ENCODE peak calls at places on chromosome 2, in ten cellular contexts. T is endothelial cell of umbilical vein, P is K562, S is Karpas-422, Z is H9, X is GM23338, G is astrocyte, C is IMR-90, E is HCT116, Y is PC-9. I is an unnamed sample.

GRCh38 chr2:204260162-204260877 is 285.0 kb upstream of the PARD3B start:
- DNase-seq in P (peak; percentile 65), Z (peak; percentile 76), G (peak; percentile 46), Y (peak; percentile 35), T (peak; percentile 86), E (peak; percentile 65), X (peak; percentile 96), C (peak; percentile 74), S (peak; percentile 70), I (peak; percentile 50)

GRCh38 chr2:223723954-223724411 is 113.4 kb downstream of the AP1S3 start:
- DNase-seq in X (peak; percentile 53), S (no peak), C (no peak), Z (peak; percentile 87), E (no peak), Y (no peak), T (no peak), G (no peak), P (peak; percentile 90), I (no peak)

GRCh38 chr2:63819765-63820717 is 21.7 kb upstream of the UGP2 start:
- DNase-seq in Y (no peak), G (no peak), S (no peak), E (no peak), T (no peak), X (peak; percentile 24), C (peak; percentile 61), P (no peak), Z (no peak), I (no peak)

GRCh38 chr2:207265849-207266248 is 100.1 kb upstream of the KLF7 start:
- DNase-seq in X (no peak), Y (no peak), E (no peak), P (no peak), G (peak; percentile 58), T (no peak), S (no peak), Z (no peak), C (no peak), I (no peak)

GRCh38 chr2:159010340-159010739 is 41.9 kb downstream of the TANC1 start:
- DNase-seq in S (no peak), E (no peak), G (peak; percentile 77), X (no peak), P (no peak), T (peak; percentile 52), Z (no peak), C (peak; percentile 80), Y (no peak), I (no peak)

GRCh38 chr2:15348028-15348427 is 213.1 kb downstream of the NBAS start:
- DNase-seq in S (no peak), T (no peak), C (no peak), G (no peak), E (no peak), P (no peak), X (no peak), Z (no peak), Y (no peak), I (no peak)

GRCh38 chr2:112048236-112048592 is 6.9 kb upstream of the TMEM87B start:
- DNase-seq in T (no peak), Z (no peak), C (no peak), Y (no peak), E (no peak), G (no peak), P (no peak), X (no peak), S (no peak), I (no peak)

GRCh38 chr2:124328397-124328796 is 303.3 kb downstream of the CNTNAP5 start:
- DNase-seq in Z (no peak), E (no peak), G (no peak), C (no peak), P (no peak), T (no peak), Y (no peak), X (peak; percentile 45), S (peak; percentile 66), I (no peak)

GRCh38 chr2:212330263-212330662 is 208.3 kb downstream of the ERBB4 start:
- DNase-seq in Y (no peak), P (no peak), G (no peak), Z (no peak), X (no peak), C (no peak), E (no peak), S (no peak), T (no peak), I (no peak)

GRCh38 chr2:147177449-147177848 is 667.4 kb upstream of the ACVR2A start:
- DNase-seq in C (no peak), E (no peak), T (no peak), P (no peak), G (peak; percentile 39), S (no peak), Y (peak; percentile 80), Z (no peak), X (no peak), I (no peak)

GRCh38 chr2:75476778-75477177 is 84.0 kb downstream of the EVA1A start:
- DNase-seq in Z (no peak), S (no peak), G (peak; percentile 90), T (no peak), C (peak; percentile 59), X (no peak), E (no peak), P (no peak), Y (no peak), I (no peak)

GRCh38 chr2:160076239-160076638 is 13.8 kb upstream of the PLA2R1 start:
- DNase-seq in X (no peak), C (no peak), G (no peak), S (no peak), Z (no peak), E (no peak), P (no peak), T (no peak), Y (no peak), I (no peak)

GRCh38 chr2:240463866-240464481 is 28.5 kb downstream of the GPC1 start:
- DNase-seq in C (no peak), S (no peak), E (no peak), Z (no peak), Y (no peak), X (no peak), P (no peak), T (no peak), G (no peak), I (no peak)

GRCh38 chr2:237254911-237255578 is 158.9 kb downstream of the COL6A3 start:
- DNase-seq in T (peak; percentile 53), Z (no peak), Y (no peak), E (no peak), P (no peak), C (peak; percentile 92), X (no peak), S (no peak), G (peak; percentile 95), I (no peak)

GRCh38 chr2:237278593-237278992 is 135.4 kb downstream of the COL6A3 start:
- DNase-seq in E (no peak), C (peak; percentile 73), P (no peak), Y (no peak), T (no peak), Z (no peak), G (no peak), S (no peak), X (no peak), I (no peak)

GRCh38 chr2:191041418-191042161 is 27.6 kb upstream of the STAT1 start:
- DNase-seq in P (peak; percentile 57), E (peak; percentile 63), X (peak; percentile 36), C (no peak), Z (peak; percentile 80), G (peak; percentile 29), Y (peak; percentile 55), S (no peak), T (no peak), I (no peak)

GRCh38 chr2:41785623-41786022 is 262.2 kb upstream of the PKDCC start:
- DNase-seq in T (no peak), S (no peak), E (no peak), P (no peak), G (no peak), Z (no peak), C (no peak), Y (no peak), X (no peak), I (no peak)

GRCh38 chr2:9767656-9768281 is 75.5 kb upstream of the TAF1B start:
- DNase-seq in S (peak; percentile 62), X (no peak), E (no peak), G (no peak), P (no peak), Y (no peak), C (no peak), T (no peak), Z (no peak), I (no peak)
- H2AFZ ChIP-seq in S (no peak overlapping the region), X (peak overlapping the region; percentile 92), E (no peak overlapping the region), G (no peak overlapping the region), P (peak overlapping the region; percentile 72), Y (no peak overlapping the region), C (no peak overlapping the region), T (no peak overlapping the region), Z (no peak overlapping the region), I (no peak overlapping the region)

DNA sequence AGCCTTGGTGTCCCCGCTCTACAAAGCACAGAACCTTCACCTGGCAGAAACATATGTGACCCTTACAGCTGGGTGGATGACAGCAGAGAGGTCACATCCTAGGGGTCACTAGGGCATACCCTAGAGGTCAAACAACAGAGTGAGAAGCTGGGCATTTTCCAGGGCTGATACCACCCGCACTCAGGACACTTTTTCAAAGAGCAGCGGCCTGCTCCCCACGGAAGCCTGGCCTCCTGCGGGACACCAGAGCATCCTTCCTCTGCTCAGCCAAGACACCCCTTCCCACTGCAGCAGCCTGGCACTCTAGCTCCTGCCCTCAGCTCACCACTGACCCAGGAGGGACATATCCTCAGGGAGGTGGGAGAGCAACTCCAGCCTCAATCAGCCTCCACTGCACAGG is 86.0 kb downstream of the GALNT14 start:
- DNase-seq in S (no peak), P (no peak), C (no peak), G (no peak), T (no peak), Y (no peak), X (no peak), Z (peak; percentile 19), E (no peak), I (no peak)
- H3K4me1 ChIP-seq in S (no peaks in the 10 kb centered on the region), P (no peaks in the 10 kb centered on the region), C (no peaks in the 10 kb centered on the region), G (no peaks in the 10 kb centered on the region), T (no peaks in the 10 kb centered on the region), Y (no peaks in the 10 kb centered on the region), X (no peaks in the 10 kb centered on the region), Z (no peaks in the 10 kb centered on the region), E (no peaks in the 10 kb centered on the region), I (no peaks in the 10 kb centered on the region)

DNA sequence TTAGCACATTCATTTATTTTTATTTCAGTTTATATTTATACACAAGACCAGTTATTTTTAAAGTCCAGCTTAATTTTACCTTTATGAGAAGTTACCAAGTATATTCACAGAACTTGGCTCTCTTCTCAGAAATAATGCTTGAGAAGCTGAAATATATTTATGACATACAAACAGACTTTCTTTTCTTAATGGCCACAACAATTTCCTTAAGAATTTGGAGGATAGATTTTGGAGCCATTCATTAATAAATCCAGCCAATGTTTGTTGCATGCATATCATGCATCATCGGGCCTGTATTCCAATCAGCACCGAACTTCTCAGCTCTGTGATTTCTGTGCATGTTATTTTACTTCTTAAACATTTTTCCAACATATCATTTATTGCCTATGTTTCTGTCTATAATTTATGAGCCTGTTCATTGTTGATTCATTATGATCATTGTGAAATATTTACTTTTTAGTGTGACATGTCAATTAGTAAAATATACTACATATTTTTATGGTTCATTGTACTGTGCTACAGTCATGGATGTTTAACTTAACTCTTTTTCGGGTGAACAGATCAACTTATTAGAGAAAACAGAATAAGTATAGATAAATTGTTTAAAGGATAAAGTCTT is 3.5 kb downstream of the GULP1 start:
- DNase-seq in X (no peak), Z (no peak), G (peak; percentile 8), T (peak; percentile 27), P (no peak), Y (no peak), E (no peak), C (no peak), S (no peak), I (no peak)
- H3K27ac ChIP-seq in X (peak overlapping the region; percentile 27), Z (no peak overlapping the region), G (peak overlapping the region; percentile 18), T (peak overlapping the region; percentile 86), P (peak overlapping the region; percentile 96), Y (peak overlapping the region; percentile 80), E (peak overlapping the region; percentile 98), C (no peak overlapping the region), S (no peak overlapping the region), I (no peak overlapping the region)

GRCh38 chr2:85861650-85862049 is 27.1 kb downstream of the ST3GAL5 start:
- DNase-seq in T (no peak), Z (no peak), C (no peak), E (no peak), X (no peak), Y (peak; percentile 9), P (no peak), S (no peak), G (no peak), I (peak; percentile 23)
- H2AFZ ChIP-seq in T (peak overlapping the region; percentile 22), Z (no peak overlapping the region), C (no peak overlapping the region), E (no peak overlapping the region), X (no peak overlapping the region), Y (no peak overlapping the region), P (no peak overlapping the region), S (no peak overlapping the region), G (no peak overlapping the region), I (no peak overlapping the region)